ENCODE peak calls at places on chromosomes 13 and 19, in eight cellular contexts. L is uterus; W is fibroblast of mammary gland; E is Calu3; V is glutamatergic neuron; A is tibial nerve; F is AG10803; Q is CD8-positive, alpha-beta T cell. C is an unnamed sample.

GRCh38 chr19:23788415-23788814 is 29.7 kb upstream of the ZNF681 start:
- DNase-seq in W (no peak), E (no peak), L (no peak), V (no peak), A (no peak), Q (no peak), F (no peak), C (no peak)

GRCh38 chr13:26074706-26075105 is 22.9 kb upstream of the SHISA2 start:
- DNase-seq in L (no peak), E (peak; percentile 24), V (no peak), Q (no peak), W (no peak), F (peak; percentile 13), A (no peak), C (no peak)

GRCh38 chr13:99656843-99657506 is 155.7 kb downstream of the TM9SF2 start:
- DNase-seq in A (no peak), E (no peak), V (no peak), L (no peak), Q (no peak), F (no peak), W (no peak), C (no peak)

GRCh38 chr13:111460548-111461444 is 140.4 kb downstream of the TEX29 start:
- DNase-seq in W (peak; percentile 50), Q (no peak), V (peak; percentile 64), F (peak; percentile 62), E (peak; percentile 24), L (no peak), A (peak; percentile 15), C (peak; percentile 45)

GRCh38 chr19:40862333-40862732 is 12.1 kb upstream of the CYP2A6 start:
- DNase-seq in E (peak; percentile 23), W (no peak), L (no peak), Q (no peak), F (no peak), A (no peak), V (no peak), C (no peak)

GRCh38 chr13:79434578-79434977 is 28.5 kb upstream of the RBM26 start:
- DNase-seq in V (no peak), F (no peak), W (peak; percentile 62), E (no peak), A (no peak), Q (no peak), L (no peak), C (no peak)

GRCh38 chr13:75372923-75373841 is 108.8 kb downstream of the TBC1D4 start:
- DNase-seq in W (no peak), V (no peak), A (no peak), F (no peak), Q (no peak), L (no peak), E (no peak), C (no peak)

GRCh38 chr19:18160792-18161690 is 8.1 kb downstream of the PIK3R2 start:
- DNase-seq in V (peak; percentile 85), A (peak; percentile 51), L (peak; percentile 58), W (peak; percentile 42), F (peak; percentile 38), Q (peak; percentile 82), E (peak; percentile 81), C (peak; percentile 76)

GRCh38 chr19:44548736-44549135 is 19.3 kb upstream of the CEACAM20 start:
- DNase-seq in V (no peak), Q (no peak), L (no peak), W (peak; percentile 43), F (peak; percentile 51), A (no peak), E (no peak), C (no peak)

GRCh38 chr13:98083507-98083906 is 59.4 kb upstream of the FARP1 start:
- DNase-seq in L (no peak), E (no peak), W (peak; percentile 93), V (no peak), F (peak; percentile 96), A (no peak), Q (no peak), C (no peak)

GRCh38 chr19:35063940-35064818 is 22.7 kb downstream of the HPN start:
- DNase-seq in L (no peak), Q (no peak), E (peak; percentile 36), W (peak; percentile 77), F (peak; percentile 70), V (no peak), A (no peak), C (no peak)

DNA sequence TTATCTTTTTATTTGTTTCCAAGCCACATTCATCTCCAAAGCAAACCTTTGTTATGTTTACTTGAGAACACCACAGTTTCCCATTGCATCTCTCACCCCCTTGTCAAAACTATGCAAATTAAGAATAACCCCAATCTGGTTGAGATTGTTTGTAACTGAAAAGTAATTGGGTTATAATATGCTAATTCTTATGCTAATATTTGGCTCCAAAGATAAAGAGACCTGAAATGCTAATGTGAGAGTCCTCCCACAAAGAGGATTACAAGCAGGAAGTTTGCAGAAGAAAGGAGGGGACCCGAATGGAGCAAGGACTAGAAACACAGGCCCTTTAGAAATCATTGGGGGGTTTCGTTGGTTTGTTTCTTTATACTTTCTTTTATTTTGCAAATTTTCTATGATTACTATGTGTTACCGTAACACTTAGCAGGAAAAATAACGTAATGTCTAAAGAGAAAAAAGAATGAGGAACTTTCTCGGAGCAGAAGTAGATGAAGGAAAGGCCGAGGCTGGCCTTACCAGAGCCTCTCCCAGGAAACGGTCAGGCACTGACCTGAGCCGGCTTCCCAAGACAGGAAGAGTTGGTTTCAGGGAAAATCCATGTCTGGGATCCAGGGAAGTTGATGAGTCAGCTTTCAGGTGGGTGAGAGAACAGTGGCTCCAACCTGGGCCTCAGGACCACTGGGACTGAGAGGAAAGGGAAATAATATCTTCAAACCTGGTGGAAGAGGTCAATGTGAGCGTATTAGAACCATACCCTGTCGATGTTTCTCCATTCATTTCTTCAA is 93.1 kb upstream of the UBL3 start:
- DNase-seq in Q (no peak), W (no peak), F (no peak), V (no peak), L (no peak), A (no peak), E (no peak), C (no peak)
- TF ChIP-seq CTCF in Q (no peak), W (no peak), F (no peak), V (no peak), L (no peak), A (no peak), E (no peak), C (no peak)

DNA sequence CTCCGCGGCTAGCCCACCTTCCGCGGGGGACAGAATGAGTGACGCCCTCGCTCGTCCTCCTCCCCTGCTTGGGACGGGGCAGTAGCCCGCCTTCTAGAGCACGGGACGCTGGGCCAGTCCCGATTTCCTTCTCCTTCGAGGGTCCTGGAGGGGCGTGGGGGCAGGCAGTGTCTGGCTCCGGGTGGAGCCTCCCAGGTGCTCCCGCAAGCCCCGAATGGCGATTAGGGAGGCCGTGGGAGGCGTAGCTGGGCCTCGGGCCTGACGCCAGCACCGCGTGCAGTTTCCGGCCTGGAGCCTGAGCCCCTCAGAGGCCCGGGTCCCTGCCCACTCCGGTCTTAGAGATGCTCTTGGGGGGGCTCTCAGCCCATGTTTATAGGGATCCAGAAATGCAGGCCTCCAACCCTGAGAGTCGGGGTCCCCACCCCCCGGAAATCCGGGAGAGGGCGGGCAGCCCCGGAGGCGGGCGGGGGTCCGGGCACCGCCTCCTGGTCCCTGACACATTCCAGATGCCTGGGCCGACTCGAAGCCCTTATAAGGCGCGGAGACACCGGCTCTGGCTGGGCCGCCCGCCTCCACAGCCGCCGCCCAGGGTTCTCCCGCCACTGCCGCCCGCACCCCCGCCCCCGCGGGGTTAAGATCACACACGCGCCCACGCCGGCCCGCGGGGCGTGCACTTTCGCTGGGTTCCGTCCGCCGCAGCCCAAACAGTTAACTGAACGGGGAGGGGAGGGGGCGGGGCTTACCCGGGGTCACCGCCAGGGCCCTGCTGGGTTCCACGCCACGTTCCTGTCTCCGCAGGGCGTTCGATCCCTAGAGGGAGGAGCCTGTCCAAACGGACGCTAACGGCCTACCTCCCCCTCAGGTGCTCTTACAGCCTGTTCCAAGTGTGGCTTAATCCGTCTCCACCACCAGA is 1.5 kb downstream of the MYADM start:
- DNase-seq in Q (peak; percentile 75), W (peak; percentile 83), F (peak; percentile 89), V (peak; percentile 83), E (peak; percentile 98), L (peak; percentile 92), A (peak; percentile 70), C (peak; percentile 65)
- TF ChIP-seq CTCF in Q (no peak), W (no peak), F (peak; percentile 24), V (no peak), E (peak; percentile 32), L (peak; percentile 67), A (peak; percentile 19), C (peak; percentile 51)

GRCh38 chr19:38676023-38676877 is 28.8 kb downstream of the ACTN4 start:
- DNase-seq in A (no peak), Q (no peak), L (no peak), W (peak; percentile 62), V (no peak), E (no peak), F (peak; percentile 54), C (no peak)

GRCh38 chr19:38675611-38676010 is 28.2 kb downstream of the ACTN4 start:
- DNase-seq in A (no peak), F (no peak), V (no peak), E (no peak), W (no peak), L (no peak), Q (no peak), C (no peak)

GRCh38 chr19:38673030-38673429 is 25.6 kb downstream of the ACTN4 start:
- DNase-seq in F (no peak), E (no peak), Q (no peak), W (no peak), A (no peak), L (no peak), V (no peak), C (no peak)

GRCh38 chr19:38676878-38677646 is 29.6 kb downstream of the ACTN4 start:
- DNase-seq in A (no peak), W (no peak), Q (no peak), E (no peak), L (no peak), F (no peak), V (no peak), C (no peak)

GRCh38 chr19:38674388-38675133 is 27.1 kb downstream of the ACTN4 start:
- DNase-seq in V (no peak), A (no peak), E (no peak), F (peak; percentile 26), W (peak; percentile 61), Q (no peak), L (peak; percentile 78), C (no peak)
- TF ChIP-seq CTCF in V (no peak), A (no peak), E (no peak), F (no peak), W (no peak), Q (no peak), L (no peak), C (no peak)

GRCh38 chr13:107734891-107735620 is 480.3 kb downstream of the LIG4 start:
- DNase-seq in F (no peak), Q (no peak), L (no peak), V (no peak), E (no peak), A (no peak), W (no peak), C (no peak)

GRCh38 chr13:107736149-107736548 is 479.2 kb downstream of the LIG4 start:
- DNase-seq in A (no peak), V (no peak), Q (no peak), E (no peak), W (no peak), L (no peak), F (no peak), C (no peak)

DNA sequence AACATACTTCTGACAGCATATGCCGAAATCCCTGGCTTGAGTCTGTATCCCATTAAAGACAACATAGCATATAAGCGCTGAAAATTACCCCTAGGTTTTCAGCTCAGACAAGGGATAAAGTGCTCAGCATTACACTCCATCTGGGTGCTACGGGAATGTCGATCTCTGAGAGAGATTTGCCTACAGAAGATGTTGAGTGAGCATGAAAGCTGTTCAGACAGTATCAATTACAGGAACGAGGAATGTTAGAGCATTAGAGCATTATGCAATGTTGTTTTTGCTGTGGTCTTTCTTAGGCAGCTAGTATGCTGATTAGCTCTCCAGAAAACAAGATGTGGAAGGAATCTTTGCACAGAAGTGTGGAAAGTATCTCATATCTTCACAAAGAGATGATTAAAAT is 484.5 kb downstream of the LIG4 start:
- DNase-seq in F (peak; percentile 25), V (no peak), E (no peak), W (no peak), L (no peak), Q (no peak), A (no peak), C (no peak)
- TF ChIP-seq CTCF in F (no peak), V (no peak), E (no peak), W (no peak), L (no peak), Q (no peak), A (no peak), C (no peak)

C was measured in neural crest cell.